ENCODE peak calls at places on chromosomes 16 and 17, in six cellular contexts. D is OCI-LY7, R is mucosa of descending colon, C is tibial nerve, O is cardiac muscle cell, X is neural progenitor cell. M is an unnamed sample.
A peak's percentile ranks its signal among the peaks of the same experiment; 100 is the strongest.

GRCh38 chr17:79413591-79413990 is 197.3 kb downstream of the RBFOX3 start:
- DNase-seq in D (no peak), R (no peak), C (no peak), O (no peak), X (no peak), M (no peak)

GRCh38 chr17:4144411-4144747 is 1.4 kb downstream of the CYB5D2 start:
- DNase-seq in D (no peak), R (no peak), C (no peak), O (no peak), X (no peak), M (no peak)

GRCh38 chr17:55420776-55421178 is 858 bp downstream of the MMD start:
- DNase-seq in D (peak; percentile 66), R (peak; percentile 71), C (peak; percentile 28), O (peak; percentile 49), X (peak; percentile 49), M (no peak)

GRCh38 chr17:43552229-43552837 is 6.2 kb upstream of the ETV4 start:
- DNase-seq in D (no peak), R (no peak), C (no peak), O (no peak), X (no peak), M (no peak)

GRCh38 chr17:49890852-49891251 is 43.0 kb upstream of the TAC4 start:
- DNase-seq in D (no peak), R (no peak), C (no peak), O (no peak), X (no peak), M (no peak)

GRCh38 chr16:50613281-50613991 is 65.2 kb downstream of the NKD1 start:
- DNase-seq in D (no peak), R (no peak), C (no peak), O (peak; percentile 93), X (no peak), M (no peak)

GRCh38 chr17:10745231-10745630 is 15.4 kb upstream of the TMEM220 start:
- DNase-seq in D (no peak), R (no peak), C (no peak), O (peak; percentile 25), X (no peak), M (no peak)

GRCh38 chr16:24875466-24875865 is 29.7 kb downstream of the SLC5A11 start:
- DNase-seq in D (no peak), R (no peak), C (no peak), O (no peak), X (no peak), M (no peak)

GRCh38 chr17:57257911-57258885 is 1.9 kb downstream of the MSI2 start:
- DNase-seq in D (peak; percentile 63), R (peak; percentile 32), C (no peak), O (peak; percentile 54), X (peak; percentile 69), M (no peak)

GRCh38 chr17:83200231-83200699 is 120.9 kb downstream of the METRNL start:
- DNase-seq in D (no peak), R (peak; percentile 49), C (peak; percentile 64), O (no peak), X (no peak), M (no peak)

GRCh38 chr17:74239169-74239568 is 25.8 kb downstream of the TTYH2 start:
- DNase-seq in D (no peak), R (no peak), C (peak; percentile 58), O (peak; percentile 86), X (no peak), M (no peak)

GRCh38 chr16:67030221-67030962 is 1.4 kb downstream of the CBFB start:
- DNase-seq in D (peak; percentile 12), R (no peak), C (no peak), O (no peak), X (no peak), M (peak; percentile 37)

GRCh38 chr16:24609417-24609739 is 70.0 kb downstream of the RBBP6 start:
- DNase-seq in D (no peak), R (no peak), C (no peak), O (no peak), X (no peak), M (no peak)

GRCh38 chr17:78349831-78350631 is 9.8 kb downstream of the SOCS3 start:
- DNase-seq in D (no peak), R (no peak), C (no peak), O (no peak), X (no peak), M (no peak)

GRCh38 chr17:18018411-18018921 is 20.5 kb downstream of the ATPAF2 start:
- DNase-seq in D (no peak), R (no peak), C (no peak), O (no peak), X (no peak), M (no peak)

GRCh38 chr16:69532761-69533459 is 32.9 kb upstream of the NFAT5 start:
- DNase-seq in D (no peak), R (no peak), C (no peak), O (no peak), X (no peak), M (no peak)
- TF ChIP-seq CTCF in D (no peak), R (no peak), C (no peak), O (no peak), X (no peak), M (peak; percentile 32)

DNA sequence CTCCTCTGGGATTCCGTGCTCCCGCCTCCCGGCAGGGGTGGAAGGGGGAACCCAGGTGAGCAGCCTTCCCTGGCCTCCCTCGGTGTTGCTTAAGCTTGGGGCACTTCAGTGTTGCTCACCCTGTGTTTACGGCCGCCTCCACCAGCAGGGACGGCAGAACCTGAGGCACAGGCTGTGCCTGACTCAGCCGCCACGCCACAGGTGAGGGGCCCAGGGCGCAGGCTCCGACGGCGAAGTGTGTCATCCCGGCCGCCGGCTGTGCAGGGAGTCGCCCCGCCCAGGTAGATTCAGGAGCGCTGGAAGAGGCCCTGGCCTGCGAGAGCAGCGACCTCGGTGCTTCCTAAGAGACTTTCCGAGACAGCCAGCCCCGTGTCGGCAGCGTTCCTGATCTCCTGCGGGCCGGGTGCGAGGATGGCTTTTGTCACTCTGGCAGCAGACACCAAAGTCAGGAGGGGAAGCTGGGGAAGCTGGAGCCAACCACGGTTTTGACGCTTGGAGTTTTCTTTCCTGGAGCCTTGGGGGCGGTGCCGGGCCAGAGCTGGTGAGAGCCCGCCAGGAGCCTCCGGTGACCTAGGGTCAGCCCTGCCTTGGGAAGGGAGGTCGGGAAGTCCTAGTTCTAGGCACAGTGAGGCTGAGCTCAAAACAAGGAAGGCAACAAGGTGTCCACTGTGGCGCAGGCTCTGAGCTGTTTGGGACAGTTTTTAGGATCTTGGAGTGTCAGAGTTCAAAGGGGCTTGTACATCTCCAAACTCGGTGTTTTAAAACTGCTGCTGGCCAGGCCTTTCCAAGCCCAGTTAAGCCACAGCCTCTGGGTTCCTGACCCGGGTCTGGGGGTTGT is 2.1 kb downstream of the GSE1 start:
- DNase-seq in D (no peak), R (peak; percentile 92), C (peak; percentile 18), O (no peak), X (peak; percentile 86), M (peak; percentile 82)
- TF ChIP-seq CTCF in D (no peak), R (no peak), C (no peak), O (no peak), X (no peak), M (no peak)

DNA sequence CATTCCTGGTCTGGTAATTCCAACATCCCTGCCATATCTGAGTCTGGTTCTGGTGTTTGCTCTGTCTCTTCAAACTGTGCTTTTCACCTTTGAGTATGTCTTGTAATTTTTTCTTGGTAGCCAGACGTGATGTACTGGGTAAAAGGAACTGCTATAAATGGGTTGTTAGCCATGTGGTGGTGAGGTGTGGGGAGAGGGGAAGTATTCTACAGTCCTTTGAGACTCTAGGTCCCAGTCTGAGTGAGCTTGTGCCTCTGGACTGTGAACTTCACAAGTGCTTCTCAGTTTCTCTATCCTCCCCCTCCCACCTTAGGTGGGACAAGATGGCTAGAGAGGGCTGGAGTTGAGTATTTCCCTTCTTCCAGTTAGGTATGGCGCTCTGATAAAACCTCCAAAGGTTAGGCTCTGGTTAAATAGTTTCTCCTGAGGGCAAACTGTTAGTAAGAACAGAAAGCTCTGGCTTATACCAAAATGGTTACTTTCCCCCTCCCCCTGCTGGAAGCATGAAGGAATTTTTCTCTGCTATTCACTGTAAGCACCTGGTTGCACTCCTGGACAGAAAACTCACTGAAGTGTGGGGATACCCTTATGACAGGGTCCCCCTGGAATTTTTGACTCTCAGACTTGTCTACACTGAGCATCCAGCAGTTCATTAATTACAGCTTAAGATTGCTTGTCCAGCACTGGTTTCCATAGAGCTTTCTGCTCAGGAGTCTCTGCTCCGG is 87.8 kb downstream of the MARCHF10 start:
- DNase-seq in D (no peak), R (no peak), C (no peak), O (no peak), X (peak; percentile 33), M (no peak)
- TF ChIP-seq CTCF in D (peak; percentile 34), R (no peak), C (no peak), O (peak; percentile 34), X (peak; percentile 44), M (peak; percentile 59)

GRCh38 chr17:64017381-64017980 is 3.0 kb downstream of the ICAM2 start:
- DNase-seq in D (no peak), R (no peak), C (no peak), O (no peak), X (no peak), M (no peak)
- TF ChIP-seq CTCF in D (peak; percentile 66), R (no peak), C (no peak), O (peak; percentile 19), X (peak; percentile 36), M (peak; percentile 70)

GRCh38 chr17:81867952-81868673 is 3.0 kb downstream of the ARHGDIA start:
- DNase-seq in D (peak; percentile 31), R (peak; percentile 57), C (no peak), O (no peak), X (no peak), M (no peak)

GRCh38 chr17:81867123-81867951 is 3.8 kb downstream of the ARHGDIA start:
- DNase-seq in D (peak; percentile 67), R (peak; percentile 70), C (no peak), O (peak; percentile 78), X (peak; percentile 37), M (no peak)

GRCh38 chr17:81865358-81865732 is 5.0 kb upstream of the P4HB start:
- DNase-seq in D (no peak), R (no peak), C (no peak), O (no peak), X (no peak), M (no peak)

GRCh38 chr17:81865733-81866439 is 5.3 kb downstream of the ARHGDIA start:
- DNase-seq in D (no peak), R (peak; percentile 96), C (no peak), O (peak; percentile 44), X (no peak), M (no peak)

GRCh38 chr17:81866440-81867122 is 4.6 kb downstream of the ARHGDIA start:
- DNase-seq in D (peak; percentile 40), R (no peak), C (no peak), O (peak; percentile 28), X (no peak), M (no peak)
- TF ChIP-seq CTCF in D (no peak), R (no peak), C (no peak), O (no peak), X (no peak), M (no peak)

M was measured in type B pancreatic cell.